ENCODE peak calls at places on chromosomes 6 and 20, in five cellular contexts. P is HEK293T; F is activated T-helper 9 cell treated with anti-CD3 and anti-CD28 coated beads, Interleukin-2, amount 50 U/mL, for 16 hours; G is CD4-positive, CD25-positive, alpha-beta regulatory T cell; A is foreskin keratinocyte. J is an unnamed sample.

GRCh38 chr20:38195041-38195504 is 30.0 kb upstream of the TGM2 start:
- DNase-seq in F (no peak), A (no peak), G (no peak), P (no peak), J (no peak)

GRCh38 chr6:12875061-12875460 is 158.5 kb downstream of the PHACTR1 start:
- DNase-seq in F (no peak), P (no peak), A (no peak), G (no peak), J (no peak)

GRCh38 chr20:24678351-24679106 is 209.1 kb downstream of the SYNDIG1 start:
- DNase-seq in F (no peak), G (no peak), A (no peak), P (no peak), J (no peak)

GRCh38 chr6:125984311-125984710 is 2.0 kb upstream of the TRMT11 start:
- DNase-seq in G (no peak), A (peak), P (no peak), F (no peak), J (no peak)

GRCh38 chr6:104527311-104527710 is 332.4 kb downstream of the HACE1 start:
- DNase-seq in P (no peak), G (no peak), A (no peak), F (no peak), J (no peak)

GRCh38 chr6:155186052-155186658 is 77.7 kb upstream of the CLDN20 start:
- DNase-seq in A (peak), P (no peak), G (no peak), F (peak), J (no peak)

GRCh38 chr6:97524846-97525245 is 241.8 kb upstream of the MMS22L start:
- DNase-seq in P (peak), G (no peak), F (no peak), A (peak), J (no peak)

GRCh38 chr6:45105170-45105820 is 222.8 kb upstream of the RUNX2 start:
- DNase-seq in G (no peak), P (no peak), A (no peak), F (no peak), J (no peak)

GRCh38 chr6:160462551-160463109 is 114.5 kb downstream of the SLC22A3 start:
- DNase-seq in P (no peak), A (peak), G (peak), F (peak), J (peak)

GRCh38 chr6:21726676-21727075 is 133.1 kb downstream of the SOX4 start:
- DNase-seq in A (no peak), P (no peak), G (no peak), F (no peak), J (no peak)

GRCh38 chr20:44112456-44112855 is 74.5 kb downstream of the JPH2 start:
- DNase-seq in P (no peak), G (no peak), A (no peak), F (no peak), J (no peak)

GRCh38 chr6:47785187-47785586 is 3.4 kb downstream of the OPN5 start:
- DNase-seq in P (no peak), F (no peak), A (no peak), G (no peak), J (no peak)

GRCh38 chr6:111706841-111707391 is 101.2 kb upstream of the TRAF3IP2 start:
- DNase-seq in P (no peak), G (no peak), F (no peak), A (no peak), J (no peak)

GRCh38 chr6:2971420-2972218 is at the start of gene SERPINB6:
- DNase-seq in G (peak), A (no peak), F (peak), P (peak), J (peak)

GRCh38 chr20:38049800-38050199 is 16.3 kb downstream of the RPRD1B start:
- DNase-seq in P (no peak), A (peak), G (no peak), F (no peak), J (no peak)

GRCh38 chr20:5080384-5080877 is 39.3 kb downstream of the PCNA start:
- DNase-seq in F (no peak), P (no peak), A (no peak), G (no peak), J (no peak)

GRCh38 chr6:122984393-122984792 is 11.6 kb upstream of the CLVS2 start:
- DNase-seq in F (no peak), G (no peak), A (no peak), P (no peak), J (no peak)

GRCh38 chr20:49214546-49214945 is 4.7 kb upstream of the DDX27 start:
- DNase-seq in P (no peak), A (no peak), G (no peak), F (no peak), J (no peak)

GRCh38 chr20:6583134-6583738 is 184.2 kb upstream of the BMP2 start:
- DNase-seq in F (no peak), A (peak), G (no peak), P (peak), J (no peak)

GRCh38 chr6:18515767-18516166 is 128.6 kb downstream of the RNF144B start:
- DNase-seq in A (peak), P (no peak), F (no peak), G (no peak), J (no peak)

GRCh38 chr20:63222541-63222940 is 6.6 kb upstream of the YTHDF1 start:
- DNase-seq in P (no peak), A (no peak), F (no peak), G (no peak), J (no peak)

GRCh38 chr6:2802521-2803060 is 37.4 kb downstream of the WRNIP1 start:
- DNase-seq in P (no peak), F (no peak), G (no peak), A (no peak), J (no peak)

GRCh38 chr20:33336375-33336774 is 53.4 kb downstream of the BPIFB1 start:
- DNase-seq in F (no peak), A (no peak), P (no peak), G (no peak), J (no peak)

GRCh38 chr20:43895235-43895634 is 19.4 kb upstream of the TOX2 start:
- DNase-seq in G (no peak), F (no peak), P (no peak), A (no peak), J (no peak)

GRCh38 chr6:152246554-152247337 is 390.4 kb downstream of the SYNE1 start:
- DNase-seq in G (no peak), F (no peak), P (no peak), A (no peak), J (no peak)

GRCh38 chr6:149840345-149841075 is 23.6 kb downstream of the LRP11 start:
- DNase-seq in G (no peak), P (peak), A (peak), F (peak), J (peak)

GRCh38 chr6:68038815-68039408 is 596.2 kb upstream of the ADGRB3 start:
- DNase-seq in P (no peak), G (no peak), A (no peak), F (no peak), J (no peak)

GRCh38 chr6:11763460-11764249 is 14.9 kb downstream of the ADTRP start:
- DNase-seq in F (no peak), A (no peak), G (no peak), P (no peak), J (no peak)

GRCh38 chr6:166203641-166204222 is 36.1 kb upstream of the TBXT start:
- DNase-seq in A (no peak), P (no peak), F (no peak), G (no peak), J (no peak)

GRCh38 chr6:136012198-136012884 is 160.8 kb downstream of the PDE7B start:
- DNase-seq in P (no peak), A (peak), G (no peak), F (no peak), J (no peak)

GRCh38 chr6:117317261-117317660 is 51.9 kb downstream of the VGLL2 start:
- DNase-seq in G (no peak), A (peak), P (peak), F (no peak), J (no peak)

GRCh38 chr20:1401431-1401907 is 8.6 kb upstream of the FKBP1A start:
- DNase-seq in A (no peak), G (no peak), F (no peak), P (no peak), J (no peak)

J was measured in CD4-positive, alpha-beta memory T cell.